ENCODE peak calls at places on chromosomes 3 and 15, in eight cellular contexts. P is activated CD8-positive, alpha-beta memory T cell treated with anti-CD3 and anti-CD28 coated beads for 24 hours; I is OCI-M1; Z is HTR-8/SVneo; G is A172; U is cardiac muscle cell; C is CD8-positive, alpha-beta memory T cell; Q is GM06990. O is an unnamed sample.
A peak's percentile ranks its signal among the peaks of the same experiment; 100 is the strongest.

GRCh38 chr3:170707899-170708298 is 122.0 kb upstream of the SLC7A14 start:
- DNase-seq in Q (no peak), I (no peak), C (no peak), G (peak; percentile 50), P (no peak), U (no peak), Z (no peak), O (no peak)

GRCh38 chr3:159727506-159727905 is 261.1 kb upstream of the IL12A start:
- DNase-seq in Z (no peak), U (no peak), I (no peak), Q (no peak), C (no peak), G (no peak), P (no peak), O (no peak)

GRCh38 chr3:171753665-171754408 is 56.4 kb downstream of the PLD1 start:
- DNase-seq in P (no peak), U (no peak), Q (no peak), I (no peak), G (no peak), Z (no peak), C (no peak), O (no peak)

GRCh38 chr15:83854950-83855707 is 201.2 kb downstream of the ADAMTSL3 start:
- DNase-seq in Z (no peak), I (no peak), C (no peak), G (no peak), P (no peak), U (no peak), Q (no peak), O (no peak)

GRCh38 chr3:29057326-29057725 is 223.5 kb upstream of the RBMS3 start:
- DNase-seq in Q (no peak), Z (no peak), U (no peak), C (no peak), G (no peak), P (no peak), I (no peak), O (peak; percentile 56)

GRCh38 chr3:5262507-5262906 is 75.0 kb downstream of the EDEM1 start:
- DNase-seq in C (no peak), P (no peak), Z (no peak), U (no peak), G (no peak), I (no peak), Q (no peak), O (no peak)

GRCh38 chr3:112699436-112699978 is 58.6 kb upstream of the CCDC80 start:
- DNase-seq in C (no peak), Z (no peak), P (no peak), G (peak; percentile 94), I (no peak), U (no peak), Q (no peak), O (peak; percentile 32)

GRCh38 chr3:11138371-11138770 is 15.9 kb upstream of the HRH1 start:
- DNase-seq in G (no peak), I (no peak), P (no peak), C (no peak), Z (no peak), U (no peak), Q (no peak), O (no peak)

GRCh38 chr3:33982269-33982798 is 183.9 kb downstream of the PDCD6IP start:
- DNase-seq in P (no peak), G (no peak), U (no peak), I (no peak), C (no peak), Z (no peak), Q (no peak), O (no peak)

GRCh38 chr3:46812237-46812791 is 50.9 kb downstream of the MYL3 start:
- DNase-seq in U (peak; percentile 82), P (peak; percentile 87), I (no peak), Z (peak; percentile 45), C (peak; percentile 45), G (no peak), Q (peak; percentile 47), O (peak; percentile 3)

GRCh38 chr15:78049691-78050440 is 27.6 kb downstream of the TBC1D2B start:
- DNase-seq in C (peak; percentile 46), I (no peak), P (peak; percentile 84), Q (no peak), Z (peak; percentile 61), G (peak; percentile 85), U (no peak), O (peak; percentile 88)

GRCh38 chr3:24830230-24831152 is 335.8 kb upstream of the THRB start:
- DNase-seq in G (no peak), I (no peak), P (no peak), Z (no peak), Q (no peak), C (no peak), U (peak; percentile 34), O (no peak)

GRCh38 chr15:60673918-60674558 is 195.1 kb upstream of the ICE2 start:
- DNase-seq in Z (peak; percentile 39), U (no peak), Q (no peak), I (peak; percentile 33), P (peak; percentile 68), G (peak; percentile 95), C (no peak), O (peak; percentile 91)

GRCh38 chr3:43418601-43419272 is 132.4 kb downstream of the SNRK start:
- DNase-seq in Z (no peak), U (no peak), Q (no peak), C (no peak), P (no peak), G (no peak), I (no peak), O (no peak)

GRCh38 chr15:60975203-60975602 is 253.9 kb downstream of the RORA start:
- DNase-seq in U (no peak), Z (no peak), I (no peak), P (no peak), Q (no peak), G (no peak), C (no peak), O (no peak)

GRCh38 chr3:45929042-45929679 is 14.1 kb upstream of the CXCR6 start:
- DNase-seq in I (peak; percentile 54), Z (peak; percentile 55), U (peak; percentile 51), C (peak; percentile 61), Q (peak; percentile 51), P (peak; percentile 89), G (peak; percentile 40), O (no peak)

O was measured in GM04504.